ENCODE peak calls at places on chromosomes 11 and 22, in nine cellular contexts. F, E, O, N, A, W, Y, M and D are unnamed samples.

GRCh38 chr11:96149743-96150555 is 193.0 kb downstream of the MAML2 start:
- DNase-seq in W (no peak), N (peak), F (peak), O (no peak), Y (no peak), A (no peak), E (no peak), M (no peak), D (no peak)

GRCh38 chr22:44848296-44848741 is 95.9 kb downstream of the ARHGAP8 start:
- DNase-seq in F (no peak), O (no peak), Y (no peak), M (no peak), E (no peak), W (no peak), N (no peak), A (no peak), D (no peak)

GRCh38 chr11:9573054-9573774 is at the start of gene WEE1:
- DNase-seq in O (peak), W (peak), F (peak), A (peak), Y (peak), E (peak), N (peak), M (peak), D (peak)

GRCh38 chr11:94735907-94736306 is 32.2 kb upstream of the AMOTL1 start:
- DNase-seq in E (no peak), F (no peak), O (no peak), W (no peak), M (peak), N (no peak), Y (no peak), A (no peak), D (no peak)

GRCh38 chr11:131580466-131580865 is 210.1 kb downstream of the NTM start:
- DNase-seq in Y (no peak), W (no peak), A (no peak), O (no peak), N (no peak), E (no peak), M (no peak), F (no peak), D (no peak)

GRCh38 chr22:17705565-17706450 is 67.3 kb downstream of the BCL2L13 start:
- DNase-seq in M (no peak), W (no peak), N (no peak), F (peak), Y (no peak), E (no peak), A (no peak), O (no peak), D (no peak)

GRCh38 chr11:96127596-96127959 is 203.7 kb upstream of the MTMR2 start:
- DNase-seq in A (no peak), M (peak), F (no peak), E (no peak), W (no peak), O (no peak), Y (no peak), N (peak), D (no peak)

GRCh38 chr11:32396991-32397390 is 38.3 kb downstream of the WT1 start:
- DNase-seq in Y (no peak), O (no peak), A (no peak), M (no peak), E (no peak), W (no peak), F (peak), N (peak), D (no peak)

GRCh38 chr11:133947298-133947905 is 9.4 kb downstream of the IGSF9B start:
- DNase-seq in A (no peak), W (peak), Y (no peak), E (peak), N (peak), F (peak), O (peak), M (peak), D (peak)

GRCh38 chr11:108511851-108512474 is 13.8 kb upstream of the POGLUT3 start:
- DNase-seq in F (peak), W (no peak), Y (no peak), A (no peak), O (no peak), N (peak), M (no peak), E (no peak), D (no peak)

GRCh38 chr22:49749227-49749626 is 78.4 kb downstream of the BRD1 start:
- DNase-seq in N (no peak), M (no peak), Y (no peak), O (no peak), E (no peak), W (no peak), F (no peak), A (no peak), D (no peak)